ENCODE peak calls at places on chromosomes 4 and X, in five cellular contexts. Q is GM23248, M is pancreas, P is small intestine, D is Peyer's patch. X is an unnamed sample. For H3K4me1, the result is how much of the 10 kb centered on the place peaks cover.

GRCh38 chrX:66009231-66009845 is 30.5 kb downstream of the VSIG4 start:
- DNase-seq in Q (no peak), M (no peak), P (no peak), D (no peak), X (no peak)

GRCh38 chr4:108172231-108172779 is 3.6 kb upstream of the LEF1 start:
- DNase-seq in Q (peak), M (no peak), P (no peak), D (no peak), X (no peak)

GRCh38 chr4:4866124-4866832 is 6.8 kb downstream of the MSX1 start:
- DNase-seq in Q (no peak), M (no peak), P (no peak), D (no peak), X (no peak)

GRCh38 chr4:48967101-48967500 is 19.0 kb upstream of the CWH43 start:
- DNase-seq in Q (no peak), M (no peak), P (no peak), D (no peak), X (no peak)

GRCh38 chr4:123995939-123996338 is 599.3 kb downstream of the SPRY1 start:
- DNase-seq in Q (peak), M (no peak), P (no peak), D (no peak), X (no peak)

GRCh38 chrX:102832661-102833060 is 104.4 kb upstream of the RAB40AL start:
- DNase-seq in Q (peak), M (no peak), P (no peak), D (no peak), X (no peak)

GRCh38 chr4:16530688-16531635 is 304.7 kb upstream of the TAPT1 start:
- DNase-seq in Q (peak), M (no peak), P (no peak), D (no peak), X (no peak)

GRCh38 chr4:42709392-42710065 is 52.6 kb upstream of the ATP8A1 start:
- DNase-seq in Q (no peak), M (no peak), P (no peak), D (no peak), X (no peak)

GRCh38 chr4:33715996-33716395 is 2528.3 kb downstream of the ARAP2 start:
- DNase-seq in Q (peak), M (no peak), P (no peak), D (no peak), X (no peak)

GRCh38 chrX:40300286-40300890 is 202.6 kb upstream of the BCOR start:
- DNase-seq in Q (no peak), M (no peak), P (no peak), D (no peak), X (no peak)

GRCh38 chr4:71293705-71294104 is 45.1 kb upstream of the SLC4A4 start:
- DNase-seq in Q (peak), M (no peak), P (no peak), D (no peak), X (no peak)

GRCh38 chr4:110418641-110419040 is 57.3 kb upstream of the ENPEP start:
- DNase-seq in Q (no peak), M (no peak), P (no peak), D (no peak), X (no peak)

GRCh38 chrX:34805951-34806350 is 136.6 kb upstream of the FAM47B start:
- DNase-seq in Q (no peak), M (no peak), P (no peak), D (no peak), X (no peak)

GRCh38 chr4:24674279-24674678 is 89.9 kb upstream of the DHX15 start:
- DNase-seq in Q (no peak), M (no peak), P (no peak), D (no peak), X (no peak)

GRCh38 chr4:52715255-52715897 is 35.8 kb downstream of the ERVMER34-1 start:
- DNase-seq in Q (no peak), M (no peak), P (no peak), D (no peak), X (no peak)

GRCh38 chr4:4402966-4403365 is 16.1 kb downstream of the NSG1 start:
- DNase-seq in Q (peak), M (no peak), P (no peak), D (no peak), X (no peak)

GRCh38 chr4:165532976-165533375 is 154.2 kb downstream of the CPE start:
- DNase-seq in Q (no peak), M (no peak), P (no peak), D (no peak), X (no peak)

GRCh38 chr4:36285784-36286480 is 4.5 kb downstream of the DTHD1 start:
- DNase-seq in Q (no peak), M (no peak), P (peak), D (peak), X (no peak)

GRCh38 chr4:53592128-53592527 is 842 bp upstream of the LNX1 start:
- DNase-seq in Q (no peak), M (peak), P (peak), D (peak), X (no peak)

GRCh38 chrX:17521871-17522693 is 147.1 kb downstream of the NHS start:
- DNase-seq in Q (peak), M (no peak), P (peak), D (no peak), X (peak)

GRCh38 chr4:160510925-160511324 is 1408.0 kb downstream of the RAPGEF2 start:
- DNase-seq in Q (peak), M (no peak), P (no peak), D (no peak), X (no peak)

GRCh38 chr4:41963105-41963504 is 18.5 kb upstream of the DCAF4L1 start:
- DNase-seq in Q (peak), M (no peak), P (peak), D (no peak), X (no peak)

GRCh38 chr4:57098415-57098814 is 11.8 kb downstream of the IGFBP7 start:
- DNase-seq in Q (no peak), M (no peak), P (no peak), D (no peak), X (no peak)

GRCh38 chr4:107757860-107758476 is 37.9 kb upstream of the PAPSS1 start:
- DNase-seq in Q (peak), M (no peak), P (peak), D (no peak), X (no peak)

GRCh38 chr4:77065382-77065781 is 10.4 kb downstream of the CCNI start:
- DNase-seq in Q (peak), M (no peak), P (no peak), D (no peak), X (no peak)

GRCh38 chr4:150415213-150415612 is 166.7 kb upstream of the MAB21L2 start:
- DNase-seq in Q (no peak), M (no peak), P (no peak), D (no peak), X (no peak)

GRCh38 chr4:52957220-52957686 is 95.1 kb downstream of the RASL11B start:
- DNase-seq in Q (peak), M (no peak), P (peak), D (no peak), X (peak)

GRCh38 chr4:32112891-32113290 is 1392.7 kb downstream of the PCDH7 start:
- DNase-seq in Q (no peak), M (no peak), P (no peak), D (no peak), X (no peak)

GRCh38 chrX:38150993-38151392 is 69.7 kb downstream of the SRPX start:
- DNase-seq in Q (no peak), M (no peak), P (no peak), D (no peak), X (no peak)

GRCh38 chr4:127141857-127142256 is 490.9 kb upstream of the INTU start:
- DNase-seq in Q (peak), M (no peak), P (no peak), D (no peak), X (no peak)

GRCh38 chrX:94401426-94401825 is 727.4 kb downstream of the FAM133A start:
- DNase-seq in Q (no peak), M (no peak), P (no peak), D (no peak), X (no peak)

GRCh38 chr4:177016541-177017141 is 223.9 kb upstream of the VEGFC start:
- DNase-seq in Q (peak), M (no peak), P (no peak), D (no peak), X (no peak)

GRCh38 chr4:128454281-128455075 is 166.9 kb upstream of the PGRMC2 start:
- DNase-seq in Q (peak), M (peak), P (peak), D (peak), X (peak)

GRCh38 chr4:24210332-24210902 is 320.6 kb upstream of the PPARGC1A start:
- DNase-seq in Q (peak), M (peak), P (no peak), D (peak), X (peak)

GRCh38 chrX:20061869-20062254 is 54.8 kb downstream of the MAP7D2 start:
- DNase-seq in Q (peak), M (no peak), P (no peak), D (no peak), X (no peak)

GRCh38 chrX:51743179-51743957 is at the start of gene GSPT2:
- DNase-seq in Q (peak), M (peak), P (peak), D (peak), X (peak)

GRCh38 chr4:111334356-111334755 is 711.5 kb upstream of the PITX2 start:
- DNase-seq in Q (peak), M (no peak), P (no peak), D (no peak), X (no peak)

GRCh38 chrX:105829006-105829405 is 6.7 kb downstream of the NRK start:
- DNase-seq in Q (no peak), M (no peak), P (no peak), D (no peak), X (no peak)

GRCh38 chrX:113741744-113742143 is 842.1 kb upstream of the HTR2C start:
- DNase-seq in Q (peak), M (no peak), P (no peak), D (no peak), X (no peak)

GRCh38 chr4:78772526-78773084 is 3.5 kb upstream of the BMP2K start:
- DNase-seq in Q (no peak), M (no peak), P (no peak), D (no peak), X (no peak)

GRCh38 chr4:78776729-78777555 is 792 bp downstream of the BMP2K start:
- DNase-seq in Q (peak), M (peak), P (peak), D (peak), X (no peak)

GRCh38 chr4:78775278-78776030 is 696 bp upstream of the BMP2K start:
- DNase-seq in Q (peak), M (peak), P (peak), D (peak), X (peak)

GRCh38 chr4:78776031-78776728 is at the start of gene BMP2K:
- DNase-seq in Q (peak), M (peak), P (peak), D (peak), X (peak)

GRCh38 chr4:78774395-78774794 is 1.8 kb upstream of the BMP2K start:
- DNase-seq in Q (no peak), M (no peak), P (no peak), D (no peak), X (no peak)
- H3K4me3 ChIP-seq in Q (no peak), M (no peak), P (no peak), D (no peak), X (no peak)

DNA sequence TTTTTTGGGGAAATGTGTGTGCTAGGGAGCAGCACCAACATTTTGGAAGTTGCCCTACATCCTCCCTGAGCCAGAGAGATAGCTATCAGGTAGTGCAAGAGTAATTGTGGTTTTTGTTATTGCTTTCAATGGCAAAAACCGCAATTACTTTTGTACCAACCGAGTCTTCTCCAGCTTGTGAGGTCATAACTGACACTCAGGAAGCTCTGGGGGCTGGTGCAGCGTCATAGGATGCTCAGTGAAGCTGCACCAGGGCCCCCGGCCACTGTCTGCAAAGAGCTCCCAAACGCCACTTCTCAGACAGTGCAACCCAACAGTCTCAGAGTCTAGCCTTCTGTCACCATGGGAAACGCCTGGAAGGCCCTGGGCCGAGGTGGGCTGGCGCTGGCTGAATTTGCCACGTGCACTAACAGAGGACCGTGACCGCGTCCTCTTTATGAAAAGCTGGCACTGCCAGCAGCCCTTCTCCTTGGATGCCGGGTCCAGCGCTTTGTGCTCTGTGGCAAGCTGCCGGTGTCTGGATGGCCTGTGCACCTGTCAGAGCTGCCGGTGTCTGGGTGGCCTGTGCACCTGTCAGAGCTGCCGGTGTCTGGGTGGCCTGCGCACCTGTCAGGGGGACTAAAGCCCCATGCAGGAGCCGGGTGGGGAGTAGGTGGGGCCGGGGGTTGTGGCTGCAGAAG is 19.4 kb downstream of the SH3TC1 start:
- DNase-seq in Q (no peak), M (no peak), P (no peak), D (no peak), X (no peak)
- H3K4me1 ChIP-seq in Q (under half), M (under half), P (under half), D (under half), X (under half)

DNA sequence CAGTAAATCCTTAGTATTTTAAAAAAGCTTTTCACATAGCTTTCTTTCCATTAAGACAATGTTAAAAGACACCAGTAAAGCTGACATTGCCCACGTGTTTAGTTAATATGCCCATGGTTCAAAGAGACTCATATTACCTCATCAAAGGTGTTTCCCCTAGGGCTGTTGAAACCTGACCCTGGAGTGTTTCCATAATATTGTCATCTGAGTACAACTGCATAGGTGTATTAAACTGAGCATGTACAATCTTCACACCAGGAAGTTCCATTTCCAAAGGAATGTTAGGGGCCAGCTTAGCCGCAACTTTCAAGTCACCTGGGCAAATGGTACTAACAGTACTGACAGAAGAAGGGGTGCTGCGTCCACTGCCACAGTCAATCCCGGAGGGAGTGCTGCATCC is 27.1 kb downstream of the PDLIM3 start:
- DNase-seq in Q (no peak), M (no peak), P (no peak), D (no peak), X (no peak)
- H3K27ac ChIP-seq in Q (no peak), M (no peak), P (no peak), D (no peak), X (no peak)

DNA sequence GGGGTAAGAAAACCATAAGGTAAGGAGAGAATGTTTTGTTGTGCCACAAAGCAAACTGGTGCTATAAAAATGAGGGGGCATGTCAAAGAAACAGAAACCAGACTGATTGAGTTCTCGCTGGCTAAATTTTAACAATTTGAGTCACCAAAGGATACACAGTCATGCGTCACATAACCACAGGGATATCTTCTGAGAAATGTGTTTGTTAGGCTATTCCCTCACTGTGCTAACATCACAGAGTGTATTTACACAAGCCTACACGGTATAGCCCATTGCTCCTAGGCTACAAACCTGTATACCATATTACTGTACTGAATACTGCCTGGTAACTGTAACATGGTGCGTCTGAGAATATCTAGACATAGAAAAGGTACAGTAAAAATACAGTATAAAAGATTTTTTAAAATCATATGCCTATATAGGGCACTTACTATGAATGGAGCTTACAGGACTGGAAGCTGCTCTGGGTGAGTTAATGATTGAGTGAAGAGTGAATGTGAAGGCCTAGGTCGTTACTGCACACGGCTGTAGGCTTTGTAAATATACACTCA is 50.1 kb downstream of the FBXW7 start:
- DNase-seq in Q (peak), M (no peak), P (peak), D (no peak), X (no peak)
- H3K4me3 ChIP-seq in Q (peak), M (no peak), P (no peak), D (no peak), X (no peak)

GRCh38 chr4:87211249-87211952 is 9.0 kb downstream of the KLHL8 start:
- DNase-seq in Q (no peak), M (no peak), P (no peak), D (no peak), X (no peak)
- H3K4me1 ChIP-seq in Q (under half), M (under half), P (under half), D (under half), X (under half)

GRCh38 chr4:183450108-183450507 is 5.7 kb downstream of the CDKN2AIP start:
- DNase-seq in Q (no peak), M (no peak), P (no peak), D (no peak), X (no peak)
- H3K27ac ChIP-seq in Q (no peak), M (no peak), P (no peak), D (no peak), X (no peak)

DNA sequence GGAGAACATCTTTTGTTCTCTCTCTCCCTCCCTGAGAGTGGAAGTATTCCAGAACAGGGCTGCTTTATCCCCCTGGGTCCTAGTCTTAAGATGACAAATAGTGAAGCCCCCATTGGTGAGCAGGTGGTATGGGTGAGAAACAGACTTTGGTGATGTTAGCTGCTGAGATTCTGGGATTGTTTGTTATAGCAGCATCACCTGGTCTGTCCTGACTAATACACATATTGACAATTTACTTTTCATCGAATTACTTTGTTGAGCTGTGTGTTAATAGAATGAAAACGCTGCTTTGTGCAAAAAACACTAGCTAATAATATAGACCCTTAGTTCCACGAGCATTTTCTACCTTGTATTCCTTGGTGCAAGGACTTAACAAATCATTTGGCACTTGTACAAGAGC is 133.5 kb downstream of the ASMT start:
- DNase-seq in Q (no peak), M (no peak), P (no peak), D (no peak), X (no peak)
- H3K4me3 ChIP-seq in Q (no peak), M (no peak), P (no peak), D (no peak), X (no peak)